ENCODE peak calls at places on chromosome 16, in five cellular contexts. Q is PC-3, D is fibroblast of lung, W is tibial artery, G is A549. T is an unnamed sample.
A peak's percentile ranks its signal among the peaks of the same experiment; 100 is the strongest.

GRCh38 chr16:58937661-58938060 is 203.5 kb upstream of the GOT2 start:
- DNase-seq in Q (no peak), D (no peak), W (no peak), G (no peak), T (no peak)

GRCh38 chr16:30121741-30122620 is 1.0 kb downstream of the MAPK3 start:
- DNase-seq in Q (no peak), D (peak; percentile 23), W (peak; percentile 90), G (no peak), T (no peak)

GRCh38 chr16:87129771-87130170 is 187.4 kb downstream of the C16orf95 start:
- DNase-seq in Q (peak; percentile 63), D (no peak), W (peak; percentile 60), G (no peak), T (peak; percentile 17)

GRCh38 chr16:76487411-76488064 is 210.3 kb downstream of the CNTNAP4 start:
- DNase-seq in Q (no peak), D (no peak), W (no peak), G (no peak), T (no peak)

GRCh38 chr16:11843861-11844260 is 7.5 kb downstream of the RSL1D1 start:
- DNase-seq in Q (no peak), D (no peak), W (peak; percentile 37), G (no peak), T (no peak)

GRCh38 chr16:1002399-1003161 is 21.0 kb downstream of the SOX8 start:
- DNase-seq in Q (peak; percentile 94), D (peak; percentile 89), W (no peak), G (peak; percentile 90), T (peak; percentile 41)

GRCh38 chr16:7440886-7441400 is 108.3 kb downstream of the RBFOX1 start:
- DNase-seq in Q (no peak), D (no peak), W (no peak), G (no peak), T (no peak)

GRCh38 chr16:56190903-56191806 is at the start of gene GNAO1:
- DNase-seq in Q (peak; percentile 5), D (peak; percentile 58), W (peak; percentile 84), G (peak; percentile 47), T (peak; percentile 9)

GRCh38 chr16:72963921-72964320 is 84.0 kb downstream of the ZFHX3 start:
- DNase-seq in Q (no peak), D (peak; percentile 30), W (no peak), G (no peak), T (no peak)

GRCh38 chr16:23855010-23855409 is 19.2 kb downstream of the PRKCB start:
- DNase-seq in Q (no peak), D (no peak), W (no peak), G (no peak), T (no peak)

GRCh38 chr16:5709889-5710288 is 612.3 kb upstream of the EEF2KMT start:
- DNase-seq in Q (no peak), D (no peak), W (no peak), G (no peak), T (no peak)

GRCh38 chr16:80656731-80657150 is 115.9 kb downstream of the DYNLRB2 start:
- DNase-seq in Q (no peak), D (no peak), W (no peak), G (no peak), T (no peak)

GRCh38 chr16:52546291-52546941 is 527 bp downstream of the TOX3 start:
- DNase-seq in Q (no peak), D (no peak), W (no peak), G (no peak), T (no peak)

GRCh38 chr16:61677776-61678175 is 358.5 kb downstream of the CDH8 start:
- DNase-seq in Q (no peak), D (no peak), W (no peak), G (no peak), T (no peak)

GRCh38 chr16:86751081-86752030 is 173.0 kb downstream of the FOXL1 start:
- DNase-seq in Q (peak; percentile 69), D (peak; percentile 94), W (peak; percentile 78), G (peak; percentile 13), T (peak; percentile 85)

GRCh38 chr16:85471469-85472431 is 141.4 kb upstream of the GSE1 start:
- DNase-seq in Q (peak; percentile 80), D (no peak), W (no peak), G (no peak), T (no peak)

GRCh38 chr16:68901910-68902309 is 58.6 kb downstream of the TANGO6 start:
- DNase-seq in Q (peak; percentile 42), D (peak; percentile 67), W (no peak), G (peak; percentile 13), T (no peak)

GRCh38 chr16:75506567-75506966 is 11.3 kb upstream of the CHST6 start:
- DNase-seq in Q (peak; percentile 89), D (peak; percentile 62), W (peak; percentile 76), G (peak; percentile 73), T (peak; percentile 89)

GRCh38 chr16:19644877-19645276 is 73.2 kb downstream of the KNOP1 start:
- DNase-seq in Q (no peak), D (peak; percentile 23), W (no peak), G (no peak), T (peak; percentile 19)

GRCh38 chr16:65069090-65069489 is 52.8 kb downstream of the CDH11 start:
- DNase-seq in Q (peak; percentile 52), D (peak; percentile 92), W (no peak), G (peak; percentile 23), T (peak; percentile 60)

GRCh38 chr16:19909750-19910322 is 25.2 kb upstream of the GPRC5B start:
- DNase-seq in Q (no peak), D (no peak), W (no peak), G (no peak), T (no peak)

GRCh38 chr16:87324411-87325275 is 7.5 kb upstream of the C16orf95 start:
- DNase-seq in Q (peak; percentile 21), D (peak; percentile 28), W (no peak), G (peak; percentile 19), T (no peak)

GRCh38 chr16:88762941-88763340 is 22.1 kb downstream of the PIEZO1 start:
- DNase-seq in Q (no peak), D (no peak), W (no peak), G (no peak), T (no peak)

GRCh38 chr16:71201556-71201955 is 29.0 kb downstream of the HYDIN start:
- DNase-seq in Q (peak; percentile 36), D (no peak), W (no peak), G (no peak), T (no peak)

GRCh38 chr16:967546-968295 is 3.1 kb downstream of the LMF1 start:
- DNase-seq in Q (no peak), D (no peak), W (no peak), G (no peak), T (no peak)

GRCh38 chr16:2467301-2468141 is 3.6 kb upstream of the NTN3 start:
- DNase-seq in Q (peak; percentile 59), D (peak; percentile 64), W (peak; percentile 91), G (peak; percentile 60), T (peak; percentile 25)

GRCh38 chr16:23368469-23368868 is 66.4 kb downstream of the SCNN1B start:
- DNase-seq in Q (peak; percentile 81), D (no peak), W (no peak), G (no peak), T (no peak)

GRCh38 chr16:68490358-68490757 is 42.0 kb upstream of the SMPD3 start:
- DNase-seq in Q (no peak), D (no peak), W (no peak), G (no peak), T (no peak)

GRCh38 chr16:75109732-75110243 is 6.8 kb downstream of the LDHD start:
- DNase-seq in Q (peak; percentile 41), D (no peak), W (peak; percentile 88), G (no peak), T (no peak)

GRCh38 chr16:87874639-87875472 is 5.5 kb upstream of the SLC7A5 start:
- DNase-seq in Q (no peak), D (no peak), W (no peak), G (no peak), T (no peak)

GRCh38 chr16:59632266-59632855 is 898.2 kb upstream of the GOT2 start:
- DNase-seq in Q (no peak), D (peak; percentile 83), W (no peak), G (peak; percentile 48), T (peak; percentile 41)

GRCh38 chr16:53219795-53220194 is 165.0 kb downstream of the CHD9 start:
- DNase-seq in Q (peak; percentile 66), D (peak; percentile 43), W (no peak), G (peak; percentile 27), T (no peak)

GRCh38 chr16:80303691-80304090 is 237.1 kb upstream of the DYNLRB2 start:
- DNase-seq in Q (no peak), D (no peak), W (no peak), G (no peak), T (no peak)

GRCh38 chr16:84180519-84181140 is 6.2 kb downstream of the TAF1C start:
- DNase-seq in Q (no peak), D (no peak), W (no peak), G (no peak), T (no peak)
- H3K4me3 ChIP-seq in Q (no peak overlapping the region), D (no peak overlapping the region), W (no peak overlapping the region), G (no peak overlapping the region), T (no peak overlapping the region)

GRCh38 chr16:66240996-66241395 is 125.5 kb upstream of the CDH5 start:
- DNase-seq in Q (no peak), D (no peak), W (no peak), G (no peak), T (no peak)
- H3K4me3 ChIP-seq in Q (no peak overlapping the region), D (no peak overlapping the region), W (no peak overlapping the region), G (no peak overlapping the region), T (no peak overlapping the region)

DNA sequence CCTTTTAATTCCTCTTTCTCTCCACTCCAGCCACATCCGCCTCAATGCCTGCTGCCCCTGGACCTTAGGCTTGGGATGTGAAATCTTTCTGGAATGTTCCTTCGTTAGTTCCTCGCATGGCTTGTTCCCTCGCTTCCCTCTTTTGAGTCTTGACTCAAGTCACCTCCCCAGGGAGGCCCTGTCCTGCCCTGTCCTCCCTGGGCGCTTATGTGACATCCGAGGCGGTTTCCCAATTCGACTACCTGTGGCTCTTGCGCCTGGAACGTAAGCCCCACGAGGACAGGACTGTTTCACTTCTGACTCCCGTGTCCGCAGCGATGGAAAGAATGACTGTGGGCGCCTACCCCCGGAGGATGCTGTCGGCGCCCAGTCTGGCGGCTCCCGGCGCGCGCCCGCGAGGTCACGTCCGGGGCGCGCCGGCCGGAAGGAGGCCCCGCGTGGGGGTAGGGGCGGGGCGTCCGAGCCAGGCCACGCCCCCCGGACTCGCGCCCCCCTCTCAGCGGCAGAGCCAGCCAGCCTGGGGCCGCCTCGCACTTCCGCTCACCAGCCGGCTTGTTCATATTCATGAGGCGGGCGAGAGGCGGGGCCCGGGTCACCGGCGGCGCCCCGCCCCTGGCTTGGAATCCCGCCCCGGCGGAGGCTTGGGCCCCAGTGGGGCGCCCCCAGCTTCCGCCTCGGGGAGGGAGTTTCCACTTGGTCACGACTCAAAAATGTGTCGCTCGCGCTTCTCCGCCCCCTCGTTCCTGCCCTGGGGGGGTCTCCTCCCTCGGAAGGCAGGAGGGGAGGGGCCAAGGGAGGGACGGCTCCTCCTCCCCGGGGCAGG is 8.4 kb upstream of the GLIS2 start:
- DNase-seq in Q (peak; percentile 95), D (peak; percentile 92), W (peak; percentile 96), G (peak; percentile 96), T (peak; percentile 65)
- H3K4me3 ChIP-seq in Q (peak overlapping the region; percentile 77), D (peak overlapping the region; percentile 59), W (peak overlapping the region; percentile 62), G (peak overlapping the region; percentile 88), T (peak overlapping the region; percentile 55)

GRCh38 chr16:57479043-57479421 is 7.3 kb downstream of the DOK4 start:
- DNase-seq in Q (no peak), D (no peak), W (no peak), G (no peak), T (no peak)
- H3K4me3 ChIP-seq in Q (no peak overlapping the region), D (peak overlapping the region; percentile 65), W (peak overlapping the region; percentile 57), G (peak overlapping the region; percentile 48), T (peak overlapping the region; percentile 57)

GRCh38 chr16:78311831-78312230 is 212.4 kb downstream of the WWOX start:
- DNase-seq in Q (no peak), D (no peak), W (no peak), G (no peak), T (no peak)
- H3K4me3 ChIP-seq in Q (no peak overlapping the region), D (no peak overlapping the region), W (no peak overlapping the region), G (no peak overlapping the region), T (no peak overlapping the region)

T was measured in skeletal muscle cell.